ENCODE peak calls at places on chromosome 3, in five cellular contexts. One of them, this sample, is unnamed.
A peak's percentile ranks its signal among the peaks of the same experiment; 100 is the strongest.

GRCh38 chr3:18295171-18295920 is 129.8 kb downstream of the SATB1 start:
- DNase-seq in esophagus squamous epithelium: no peak
- DNase-seq in transverse colon: peak; percentile 53
- DNase-seq in foreskin fibroblast: peak; percentile 70
- DNase-seq in prostate gland: no peak
- DNase-seq in this sample: no peak

GRCh38 chr3:17292556-17292955 is 407.8 kb downstream of the PLCL2 start:
- DNase-seq in esophagus squamous epithelium: no peak
- DNase-seq in prostate gland: no peak
- DNase-seq in transverse colon: no peak
- DNase-seq in foreskin fibroblast: no peak
- DNase-seq in this sample: no peak

GRCh38 chr3:71725279-71725991 is at the start of gene EIF4E3:
- DNase-seq in prostate gland: peak; percentile 12
- DNase-seq in foreskin fibroblast: peak; percentile 64
- DNase-seq in transverse colon: peak; percentile 42
- DNase-seq in esophagus squamous epithelium: no peak
- DNase-seq in this sample: no peak

GRCh38 chr3:119647177-119647576 is 13.2 kb downstream of the POPDC2 start:
- DNase-seq in prostate gland: no peak
- DNase-seq in transverse colon: no peak
- DNase-seq in foreskin fibroblast: no peak
- DNase-seq in esophagus squamous epithelium: no peak
- DNase-seq in this sample: no peak

GRCh38 chr3:178671261-178672191 is 135.3 kb downstream of the KCNMB2 start:
- DNase-seq in transverse colon: no peak
- DNase-seq in foreskin fibroblast: peak; percentile 60
- DNase-seq in esophagus squamous epithelium: no peak
- DNase-seq in prostate gland: no peak
- DNase-seq in this sample: peak; percentile 62

GRCh38 chr3:172904817-172905479 is 154.4 kb downstream of the ECT2 start:
- DNase-seq in esophagus squamous epithelium: no peak
- DNase-seq in prostate gland: no peak
- DNase-seq in transverse colon: no peak
- DNase-seq in foreskin fibroblast: peak; percentile 60
- DNase-seq in this sample: no peak

GRCh38 chr3:18066899-18067582 is 324.6 kb upstream of the TBC1D5 start:
- DNase-seq in foreskin fibroblast: no peak
- DNase-seq in esophagus squamous epithelium: no peak
- DNase-seq in transverse colon: no peak
- DNase-seq in prostate gland: no peak
- DNase-seq in this sample: no peak

GRCh38 chr3:37321260-37321852 is 147.0 kb upstream of the LRRFIP2 start:
- DNase-seq in prostate gland: no peak
- DNase-seq in foreskin fibroblast: no peak
- DNase-seq in transverse colon: no peak
- DNase-seq in esophagus squamous epithelium: no peak
- DNase-seq in this sample: no peak

GRCh38 chr3:57518276-57518914 is 25.7 kb downstream of the DNAH12 start:
- DNase-seq in prostate gland: no peak
- DNase-seq in esophagus squamous epithelium: no peak
- DNase-seq in transverse colon: no peak
- DNase-seq in foreskin fibroblast: peak; percentile 9
- DNase-seq in this sample: no peak

GRCh38 chr3:27617552-27617951 is 104.6 kb downstream of the EOMES start:
- DNase-seq in prostate gland: no peak
- DNase-seq in foreskin fibroblast: no peak
- DNase-seq in esophagus squamous epithelium: no peak
- DNase-seq in transverse colon: no peak
- DNase-seq in this sample: no peak

GRCh38 chr3:20060924-20061323 is 20.7 kb downstream of the KAT2B start:
- DNase-seq in transverse colon: no peak
- DNase-seq in prostate gland: no peak
- DNase-seq in esophagus squamous epithelium: no peak
- DNase-seq in foreskin fibroblast: peak; percentile 59
- DNase-seq in this sample: no peak

GRCh38 chr3:105853801-105854432 is 14.9 kb downstream of the CBLB start:
- DNase-seq in foreskin fibroblast: no peak
- DNase-seq in esophagus squamous epithelium: no peak
- DNase-seq in transverse colon: peak; percentile 41
- DNase-seq in prostate gland: no peak
- DNase-seq in this sample: no peak

GRCh38 chr3:143820466-143821221 is 27.6 kb downstream of the SLC9A9 start:
- DNase-seq in prostate gland: no peak
- DNase-seq in transverse colon: no peak
- DNase-seq in foreskin fibroblast: no peak
- DNase-seq in esophagus squamous epithelium: no peak
- DNase-seq in this sample: no peak

GRCh38 chr3:116051586-116051985 is 393.7 kb downstream of the LSAMP start:
- DNase-seq in esophagus squamous epithelium: no peak
- DNase-seq in transverse colon: no peak
- DNase-seq in prostate gland: no peak
- DNase-seq in foreskin fibroblast: no peak
- DNase-seq in this sample: no peak

GRCh38 chr3:59877263-59877662 is 827.4 kb upstream of the CFAP20DC start:
- DNase-seq in esophagus squamous epithelium: no peak
- DNase-seq in transverse colon: no peak
- DNase-seq in prostate gland: no peak
- DNase-seq in foreskin fibroblast: no peak
- DNase-seq in this sample: no peak

GRCh38 chr3:101065962-101066361 is 72.7 kb upstream of the ABI3BP start:
- DNase-seq in foreskin fibroblast: peak; percentile 88
- DNase-seq in esophagus squamous epithelium: no peak
- DNase-seq in prostate gland: no peak
- DNase-seq in transverse colon: no peak
- DNase-seq in this sample: no peak

GRCh38 chr3:13018039-13018431 is 55.2 kb downstream of the IQSEC1 start:
- DNase-seq in transverse colon: peak; percentile 7
- DNase-seq in foreskin fibroblast: peak; percentile 60
- DNase-seq in prostate gland: no peak
- DNase-seq in esophagus squamous epithelium: no peak
- DNase-seq in this sample: no peak

GRCh38 chr3:161689699-161690098 is 193.1 kb downstream of the OTOL1 start:
- DNase-seq in transverse colon: no peak
- DNase-seq in prostate gland: no peak
- DNase-seq in esophagus squamous epithelium: no peak
- DNase-seq in foreskin fibroblast: no peak
- DNase-seq in this sample: no peak

GRCh38 chr3:148758303-148758884 is 60.7 kb downstream of the AGTR1 start:
- DNase-seq in transverse colon: no peak
- DNase-seq in prostate gland: no peak
- DNase-seq in foreskin fibroblast: peak; percentile 8
- DNase-seq in esophagus squamous epithelium: no peak
- DNase-seq in this sample: no peak

GRCh38 chr3:33377931-33378330 is 62.3 kb downstream of the UBP1 start:
- DNase-seq in foreskin fibroblast: peak; percentile 85
- DNase-seq in transverse colon: no peak
- DNase-seq in prostate gland: no peak
- DNase-seq in esophagus squamous epithelium: no peak
- DNase-seq in this sample: no peak

GRCh38 chr3:88219138-88219792 is 69.5 kb downstream of the C3orf38 start:
- DNase-seq in foreskin fibroblast: peak; percentile 64
- DNase-seq in prostate gland: no peak
- DNase-seq in transverse colon: peak; percentile 39
- DNase-seq in esophagus squamous epithelium: no peak
- DNase-seq in this sample: peak; percentile 27

GRCh38 chr3:80769683-80770082 is 991.8 kb downstream of the GBE1 start:
- DNase-seq in prostate gland: no peak
- DNase-seq in esophagus squamous epithelium: no peak
- DNase-seq in foreskin fibroblast: no peak
- DNase-seq in transverse colon: no peak
- DNase-seq in this sample: no peak

GRCh38 chr3:149701977-149702350 is 44.1 kb upstream of the WWTR1 start:
- DNase-seq in transverse colon: no peak
- DNase-seq in prostate gland: no peak
- DNase-seq in esophagus squamous epithelium: no peak
- DNase-seq in foreskin fibroblast: no peak
- DNase-seq in this sample: no peak

GRCh38 chr3:13279532-13279910 is 140.6 kb downstream of the NUP210 start:
- DNase-seq in prostate gland: no peak
- DNase-seq in esophagus squamous epithelium: no peak
- DNase-seq in transverse colon: no peak
- DNase-seq in foreskin fibroblast: no peak
- DNase-seq in this sample: no peak

GRCh38 chr3:71492566-71492965 is 91.0 kb downstream of the FOXP1 start:
- DNase-seq in foreskin fibroblast: no peak
- DNase-seq in prostate gland: no peak
- DNase-seq in esophagus squamous epithelium: no peak
- DNase-seq in transverse colon: no peak
- DNase-seq in this sample: no peak

GRCh38 chr3:172466553-172467130 is 18.4 kb upstream of the GHSR start:
- DNase-seq in prostate gland: no peak
- DNase-seq in esophagus squamous epithelium: no peak
- DNase-seq in transverse colon: no peak
- DNase-seq in foreskin fibroblast: no peak
- DNase-seq in this sample: no peak

GRCh38 chr3:30644615-30645014 is 38.2 kb downstream of the TGFBR2 start:
- DNase-seq in foreskin fibroblast: peak; percentile 81
- DNase-seq in prostate gland: peak; percentile 36
- DNase-seq in esophagus squamous epithelium: no peak
- DNase-seq in transverse colon: peak; percentile 47
- DNase-seq in this sample: no peak

GRCh38 chr3:23611737-23612295 is 193.9 kb upstream of the UBE2E1 start:
- DNase-seq in esophagus squamous epithelium: no peak
- DNase-seq in transverse colon: peak; percentile 57
- DNase-seq in prostate gland: no peak
- DNase-seq in foreskin fibroblast: peak; percentile 82
- DNase-seq in this sample: no peak

GRCh38 chr3:42501681-42502428 is 588 bp upstream of the VIPR1 start:
- DNase-seq in esophagus squamous epithelium: no peak
- DNase-seq in prostate gland: peak; percentile 76
- DNase-seq in transverse colon: peak; percentile 84
- DNase-seq in foreskin fibroblast: peak; percentile 58
- DNase-seq in this sample: no peak

GRCh38 chr3:132637590-132637989 is 22.0 kb downstream of the ACAD11 start:
- DNase-seq in transverse colon: no peak
- DNase-seq in foreskin fibroblast: peak; percentile 55
- DNase-seq in esophagus squamous epithelium: no peak
- DNase-seq in prostate gland: no peak
- DNase-seq in this sample: no peak

GRCh38 chr3:194167480-194167862 is 31.5 kb downstream of the HES1 start:
- DNase-seq in foreskin fibroblast: no peak
- DNase-seq in esophagus squamous epithelium: no peak
- DNase-seq in transverse colon: no peak
- DNase-seq in prostate gland: no peak
- DNase-seq in this sample: no peak

GRCh38 chr3:194167873-194168272 is 31.9 kb downstream of the HES1 start:
- DNase-seq in transverse colon: no peak
- DNase-seq in prostate gland: no peak
- DNase-seq in esophagus squamous epithelium: no peak
- DNase-seq in foreskin fibroblast: no peak
- DNase-seq in this sample: no peak

GRCh38 chr3:194165619-194166018 is 29.7 kb downstream of the HES1 start:
- DNase-seq in esophagus squamous epithelium: no peak
- DNase-seq in prostate gland: no peak
- DNase-seq in transverse colon: no peak
- DNase-seq in foreskin fibroblast: no peak
- DNase-seq in this sample: no peak

GRCh38 chr3:194168994-194169393 is 33.0 kb downstream of the HES1 start:
- DNase-seq in foreskin fibroblast: no peak
- DNase-seq in prostate gland: no peak
- DNase-seq in esophagus squamous epithelium: no peak
- DNase-seq in transverse colon: no peak
- DNase-seq in this sample: no peak

DNA sequence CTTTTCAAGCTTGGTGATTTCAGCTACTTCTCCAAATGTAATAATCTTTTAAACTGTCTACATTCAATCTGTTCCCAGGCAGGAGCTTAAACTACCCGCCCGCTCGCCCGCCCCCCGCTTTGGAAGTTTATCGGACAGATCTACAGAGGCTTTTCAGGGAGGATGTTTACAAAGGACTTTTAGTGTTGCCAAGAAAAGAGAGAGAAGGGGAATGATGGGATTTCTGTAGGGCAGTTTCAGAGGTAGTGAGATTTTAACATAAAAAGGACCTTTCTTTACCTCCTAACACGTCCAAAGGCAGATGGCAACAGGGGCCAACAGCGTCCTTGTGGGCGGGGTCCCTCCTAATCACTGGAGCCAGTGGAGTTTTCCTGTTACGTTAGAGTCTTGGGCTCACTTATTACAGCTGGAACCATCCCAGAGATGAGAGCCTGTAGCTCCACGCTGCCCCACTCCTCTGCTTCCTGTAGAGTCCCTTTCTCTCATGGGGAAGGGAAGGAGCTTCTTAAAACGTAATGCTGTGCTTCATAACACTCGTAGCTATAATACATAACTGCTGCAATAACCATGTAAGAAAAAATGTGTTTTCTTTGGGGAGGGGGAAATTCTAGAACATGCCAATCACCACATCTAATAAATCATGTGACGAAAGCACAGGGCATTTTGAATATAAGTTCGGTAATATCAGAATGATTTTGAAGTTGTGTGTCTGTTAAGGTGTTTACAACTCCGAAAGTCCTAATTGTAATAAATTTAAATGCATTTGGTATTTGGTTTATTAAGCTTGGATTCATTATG is 30.9 kb downstream of the HES1 start:
- DNase-seq in esophagus squamous epithelium: no peak
- DNase-seq in prostate gland: peak; percentile 55
- DNase-seq in transverse colon: no peak
- DNase-seq in foreskin fibroblast: no peak
- DNase-seq in this sample: no peak
- H3K4me3 ChIP-seq in esophagus squamous epithelium: no peak overlapping the region
- H3K4me3 ChIP-seq in prostate gland: no peak overlapping the region
- H3K4me3 ChIP-seq in transverse colon: no peak overlapping the region
- H3K4me3 ChIP-seq in foreskin fibroblast: no peak overlapping the region
- H3K4me3 ChIP-seq in this sample: no peak overlapping the region

DNA sequence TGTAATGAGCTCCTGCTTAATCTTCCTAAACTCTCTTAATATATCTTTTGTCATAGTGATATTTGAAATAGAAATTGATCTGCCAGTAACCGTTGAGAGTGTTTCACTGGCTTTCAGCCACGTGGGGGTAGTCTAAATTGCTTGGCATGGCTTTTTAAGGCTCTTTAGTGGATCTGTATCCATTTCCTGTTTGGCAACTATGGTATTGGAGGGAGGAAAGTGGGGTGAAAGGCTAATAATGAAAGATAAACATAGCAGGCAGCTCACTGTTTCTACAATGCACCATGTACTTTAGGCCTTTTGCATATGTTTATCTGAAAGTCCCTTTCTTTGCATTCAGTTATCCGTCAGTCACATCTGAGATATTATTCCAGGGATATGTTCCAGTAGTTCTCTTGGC is 10.6 kb downstream of the TOPAZ1 start:
- DNase-seq in esophagus squamous epithelium: no peak
- DNase-seq in foreskin fibroblast: no peak
- DNase-seq in transverse colon: no peak
- DNase-seq in prostate gland: no peak
- DNase-seq in this sample: no peak
- TF ChIP-seq CTCF in esophagus squamous epithelium: no peak
- TF ChIP-seq CTCF in foreskin fibroblast: no peak
- TF ChIP-seq CTCF in transverse colon: no peak
- TF ChIP-seq CTCF in prostate gland: no peak
- TF ChIP-seq CTCF in this sample: no peak

GRCh38 chr3:10738688-10739372 is 77.2 kb upstream of the SLC6A11 start:
- DNase-seq in prostate gland: peak; percentile 62
- DNase-seq in foreskin fibroblast: peak; percentile 86
- DNase-seq in esophagus squamous epithelium: peak; percentile 9
- DNase-seq in transverse colon: peak; percentile 63
- DNase-seq in this sample: peak; percentile 6
- H3K4me3 ChIP-seq in prostate gland: no peak overlapping the region
- H3K4me3 ChIP-seq in foreskin fibroblast: peak overlapping the region; percentile 48
- H3K4me3 ChIP-seq in esophagus squamous epithelium: no peak overlapping the region
- H3K4me3 ChIP-seq in transverse colon: no peak overlapping the region
- H3K4me3 ChIP-seq in this sample: no peak overlapping the region

GRCh38 chr3:44554626-44555592 is at the start of gene ZKSCAN7:
- DNase-seq in esophagus squamous epithelium: no peak
- DNase-seq in transverse colon: peak; percentile 44
- DNase-seq in foreskin fibroblast: peak; percentile 79
- DNase-seq in prostate gland: peak; percentile 30
- DNase-seq in this sample: no peak
- TF ChIP-seq CTCF in esophagus squamous epithelium: no peak
- TF ChIP-seq CTCF in transverse colon: no peak
- TF ChIP-seq CTCF in foreskin fibroblast: no peak
- TF ChIP-seq CTCF in prostate gland: no peak
- TF ChIP-seq CTCF in this sample: no peak